ENCODE peak calls at places on chromosomes 16 and 17, in four cellular contexts. One of them, this sample, is unnamed.

GRCh38 chr17:32859857-32860525 is 16.9 kb downstream of the MYO1D start:
- DNase-seq in astrocyte: no peak
- DNase-seq in SK-N-SH: no peak
- DNase-seq in IMR-90: no peak
- DNase-seq in this sample: peak; percentile 92

GRCh38 chr16:88688013-88688778 is 1.9 kb upstream of the SNAI3 start:
- DNase-seq in SK-N-SH: peak; percentile 59
- DNase-seq in astrocyte: no peak
- DNase-seq in IMR-90: no peak
- DNase-seq in this sample: peak; percentile 34

GRCh38 chr17:29617125-29617480 is 5.6 kb downstream of the CORO6 start:
- DNase-seq in astrocyte: peak; percentile 55
- DNase-seq in SK-N-SH: peak; percentile 88
- DNase-seq in IMR-90: peak; percentile 38
- DNase-seq in this sample: peak; percentile 88

GRCh38 chr16:29857133-29857760 is 5.8 kb downstream of the CDIPT start:
- DNase-seq in astrocyte: peak; percentile 61
- DNase-seq in SK-N-SH: no peak
- DNase-seq in IMR-90: peak; percentile 46
- DNase-seq in this sample: no peak

GRCh38 chr16:27471661-27472060 is 69.7 kb downstream of the IL21R start:
- DNase-seq in SK-N-SH: no peak
- DNase-seq in astrocyte: no peak
- DNase-seq in IMR-90: no peak
- DNase-seq in this sample: no peak

GRCh38 chr16:19938536-19938935 is 53.9 kb upstream of the GPRC5B start:
- DNase-seq in IMR-90: no peak
- DNase-seq in astrocyte: no peak
- DNase-seq in SK-N-SH: no peak
- DNase-seq in this sample: no peak

GRCh38 chr17:60230358-60230757 is 80.6 kb downstream of the CA4 start:
- DNase-seq in IMR-90: peak; percentile 1
- DNase-seq in SK-N-SH: no peak
- DNase-seq in astrocyte: no peak
- DNase-seq in this sample: no peak

GRCh38 chr16:11232852-11233726 is 22.9 kb downstream of the SOCS1 start:
- DNase-seq in IMR-90: no peak
- DNase-seq in astrocyte: no peak
- DNase-seq in SK-N-SH: no peak
- DNase-seq in this sample: peak; percentile 35

GRCh38 chr16:77955127-77955526 is 67.2 kb upstream of the CLEC3A start:
- DNase-seq in IMR-90: no peak
- DNase-seq in astrocyte: no peak
- DNase-seq in SK-N-SH: no peak
- DNase-seq in this sample: peak; percentile 61

GRCh38 chr16:28937222-28937876 is 5.6 kb downstream of the CD19 start:
- DNase-seq in IMR-90: no peak
- DNase-seq in astrocyte: no peak
- DNase-seq in SK-N-SH: no peak
- DNase-seq in this sample: no peak

GRCh38 chr16:69720822-69721430 is 5.4 kb downstream of the NQO1 start:
- DNase-seq in astrocyte: no peak
- DNase-seq in SK-N-SH: no peak
- DNase-seq in IMR-90: no peak
- DNase-seq in this sample: no peak
- H3K36me3 ChIP-seq in astrocyte: peaks cover 11% of the 10 kb centered on the region
- H3K36me3 ChIP-seq in SK-N-SH: peaks cover 14% of the 10 kb centered on the region
- H3K36me3 ChIP-seq in IMR-90: peaks cover 30% of the 10 kb centered on the region
- H3K36me3 ChIP-seq in this sample: peaks cover 3% of the 10 kb centered on the region

GRCh38 chr16:63618896-63619295 is 1503.0 kb downstream of the CDH11 start:
- DNase-seq in astrocyte: no peak
- DNase-seq in IMR-90: no peak
- DNase-seq in SK-N-SH: no peak
- DNase-seq in this sample: no peak
- H3K9ac ChIP-seq in astrocyte: no peak overlapping the region
- H3K9ac ChIP-seq in IMR-90: no peak overlapping the region
- H3K9ac ChIP-seq in SK-N-SH: no peak overlapping the region
- H3K9ac ChIP-seq in this sample: no peak overlapping the region

GRCh38 chr17:55462234-55462633 is 40.6 kb upstream of the MMD start:
- DNase-seq in astrocyte: no peak
- DNase-seq in SK-N-SH: no peak
- DNase-seq in IMR-90: no peak
- DNase-seq in this sample: no peak

GRCh38 chr17:55462711-55463110 is 41.1 kb upstream of the MMD start:
- DNase-seq in SK-N-SH: no peak
- DNase-seq in astrocyte: peak; percentile 36
- DNase-seq in IMR-90: no peak
- DNase-seq in this sample: no peak

GRCh38 chr17:55463600-55463999 is 42.0 kb upstream of the MMD start:
- DNase-seq in SK-N-SH: no peak
- DNase-seq in IMR-90: no peak
- DNase-seq in astrocyte: no peak
- DNase-seq in this sample: no peak

DNA sequence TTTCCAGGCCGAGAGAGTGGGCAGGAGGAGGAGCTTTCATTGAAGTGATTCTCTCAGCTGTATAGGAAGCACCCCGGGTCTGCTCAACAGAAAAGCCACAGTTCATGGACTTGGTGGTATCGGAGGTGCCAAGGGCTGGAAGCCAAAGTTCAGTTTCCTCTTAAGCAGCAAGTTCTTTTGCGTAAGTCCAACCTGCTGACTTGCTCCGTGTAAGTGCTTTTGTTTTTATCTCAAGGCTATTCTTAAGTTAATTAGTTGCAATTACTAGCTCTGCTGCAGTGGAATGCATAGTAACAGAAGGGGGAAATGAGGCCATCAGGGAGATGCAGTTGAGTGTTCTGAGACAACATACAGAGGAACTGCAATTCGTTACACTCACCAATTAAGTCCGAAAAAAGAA is 44.6 kb downstream of the SMIM36 start:
- DNase-seq in IMR-90: no peak
- DNase-seq in SK-N-SH: no peak
- DNase-seq in astrocyte: no peak
- DNase-seq in this sample: peak; percentile 45
- H3K4me2 ChIP-seq in IMR-90: no peak overlapping the region
- H3K4me2 ChIP-seq in SK-N-SH: no peak overlapping the region
- H3K4me2 ChIP-seq in astrocyte: no peak overlapping the region
- H3K4me2 ChIP-seq in this sample: no peak overlapping the region

DNA sequence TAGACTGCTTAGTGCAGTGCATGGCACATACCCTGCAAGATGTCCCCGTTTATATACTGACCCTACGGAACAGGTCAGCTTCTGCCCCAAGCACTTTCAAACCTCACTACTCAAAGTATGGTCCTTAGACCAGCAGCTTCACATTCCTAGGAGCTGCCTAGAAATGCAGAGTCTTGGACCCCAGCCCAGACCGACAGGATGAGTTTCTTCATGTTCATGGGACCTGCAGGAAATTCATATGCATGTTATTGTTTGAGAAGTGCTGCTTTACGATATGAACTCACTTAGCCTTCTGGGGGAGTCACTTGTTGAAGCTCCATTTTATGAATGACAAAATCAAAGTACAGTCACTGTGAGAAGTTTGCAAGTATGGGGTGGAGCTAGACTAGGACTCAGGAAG is 82.6 kb downstream of the DYNLRB2 start:
- DNase-seq in astrocyte: peak; percentile 51
- DNase-seq in IMR-90: peak; percentile 64
- DNase-seq in SK-N-SH: no peak
- DNase-seq in this sample: no peak
- H3K36me3 ChIP-seq in astrocyte: no peaks in the 10 kb centered on the region
- H3K36me3 ChIP-seq in IMR-90: no peaks in the 10 kb centered on the region
- H3K36me3 ChIP-seq in SK-N-SH: no peaks in the 10 kb centered on the region
- H3K36me3 ChIP-seq in this sample: no peaks in the 10 kb centered on the region

GRCh38 chr17:21037117-21037803 is 5.6 kb downstream of the USP22 start:
- DNase-seq in SK-N-SH: no peak
- DNase-seq in astrocyte: no peak
- DNase-seq in IMR-90: no peak
- DNase-seq in this sample: no peak

GRCh38 chr17:21041753-21042433 is 918 bp downstream of the USP22 start:
- DNase-seq in IMR-90: peak; percentile 61
- DNase-seq in astrocyte: peak; percentile 57
- DNase-seq in SK-N-SH: peak; percentile 90
- DNase-seq in this sample: peak; percentile 96

GRCh38 chr17:21043296-21044232 is 753 bp upstream of the USP22 start:
- DNase-seq in IMR-90: peak; percentile 98
- DNase-seq in SK-N-SH: no peak
- DNase-seq in astrocyte: peak; percentile 94
- DNase-seq in this sample: peak; percentile 99

GRCh38 chr17:21042434-21043295 is at the start of gene USP22:
- DNase-seq in astrocyte: no peak
- DNase-seq in IMR-90: no peak
- DNase-seq in SK-N-SH: peak; percentile 92
- DNase-seq in this sample: peak; percentile 64

DNA sequence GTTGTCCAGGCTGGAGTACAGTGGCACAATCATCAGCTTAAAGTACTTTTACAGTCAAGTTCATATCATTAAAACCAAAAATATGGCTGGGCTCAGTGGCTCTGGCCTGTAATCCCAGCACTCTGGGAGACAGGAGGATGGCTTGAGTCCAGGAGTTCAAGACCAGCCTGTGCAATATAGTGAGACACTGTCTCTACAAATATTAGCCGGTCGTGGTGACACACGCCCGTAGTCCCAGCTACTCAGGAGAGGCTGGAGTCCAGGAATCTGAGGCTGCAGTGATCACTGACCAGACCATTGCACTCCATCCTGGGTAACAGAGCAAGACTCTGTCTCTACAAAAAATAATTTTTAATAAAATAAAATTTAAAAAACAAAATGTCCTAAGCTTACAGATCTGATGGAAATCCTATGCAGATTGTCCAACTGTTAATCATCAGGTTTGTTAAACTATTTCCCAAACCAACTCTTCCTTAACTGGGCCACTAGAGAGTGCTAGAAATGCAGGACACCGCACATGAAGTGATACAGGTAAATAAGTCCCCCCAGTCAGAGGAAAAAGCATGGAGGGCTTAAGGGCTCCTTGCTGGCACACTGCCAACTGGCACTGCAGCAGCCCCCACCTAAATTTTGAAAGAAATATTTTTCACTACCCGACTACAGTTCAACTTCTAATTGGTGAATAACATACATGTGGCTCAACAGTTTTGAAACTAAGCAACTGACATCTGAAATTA is 2.8 kb downstream of the USP22 start:
- DNase-seq in SK-N-SH: peak; percentile 48
- DNase-seq in astrocyte: peak; percentile 45
- DNase-seq in IMR-90: peak; percentile 56
- DNase-seq in this sample: peak; percentile 78
- H3K9ac ChIP-seq in SK-N-SH: peak overlapping the region; percentile 100
- H3K9ac ChIP-seq in astrocyte: peak overlapping the region; percentile 100
- H3K9ac ChIP-seq in IMR-90: peak overlapping the region; percentile 30
- H3K9ac ChIP-seq in this sample: peak overlapping the region; percentile 100

GRCh38 chr16:58417600-58417999 is 25.3 kb downstream of the GINS3 start:
- DNase-seq in SK-N-SH: peak; percentile 49
- DNase-seq in IMR-90: no peak
- DNase-seq in astrocyte: no peak
- DNase-seq in this sample: no peak

GRCh38 chr16:58411736-58412614 is 19.7 kb downstream of the GINS3 start:
- DNase-seq in SK-N-SH: peak; percentile 45
- DNase-seq in IMR-90: no peak
- DNase-seq in astrocyte: no peak
- DNase-seq in this sample: peak; percentile 30

GRCh38 chr16:58417035-58417434 is 24.8 kb downstream of the GINS3 start:
- DNase-seq in astrocyte: no peak
- DNase-seq in SK-N-SH: no peak
- DNase-seq in IMR-90: no peak
- DNase-seq in this sample: no peak

GRCh38 chr16:58413359-58413758 is 21.1 kb downstream of the GINS3 start:
- DNase-seq in astrocyte: no peak
- DNase-seq in IMR-90: no peak
- DNase-seq in SK-N-SH: peak; percentile 57
- DNase-seq in this sample: no peak

DNA sequence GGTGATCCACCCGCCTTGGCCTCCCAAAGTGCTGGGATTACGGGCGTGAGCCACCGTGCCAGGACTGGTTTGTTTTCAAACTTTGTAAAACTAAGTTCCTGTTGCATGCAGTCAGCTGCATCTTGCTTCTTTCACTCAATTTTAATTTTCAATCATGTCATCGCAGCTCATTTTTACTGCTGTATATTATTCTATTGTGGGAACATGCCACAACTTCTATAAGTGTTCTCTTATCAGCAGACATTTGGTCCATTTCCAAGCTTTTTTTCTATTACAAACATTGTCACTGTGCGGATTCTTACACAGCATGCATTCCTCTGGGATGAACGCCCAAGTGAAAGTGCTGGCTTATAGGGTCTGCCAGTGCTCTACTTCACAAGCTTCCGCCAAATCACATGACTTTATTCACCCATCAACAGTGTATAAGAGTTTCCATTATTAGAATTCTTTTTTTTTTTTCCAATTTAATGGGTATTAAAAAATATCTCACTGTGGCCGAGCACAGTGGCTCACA is 22.7 kb downstream of the GINS3 start:
- DNase-seq in astrocyte: peak; percentile 44
- DNase-seq in IMR-90: peak; percentile 29
- DNase-seq in SK-N-SH: no peak
- DNase-seq in this sample: no peak
- H3K4me2 ChIP-seq in astrocyte: no peak overlapping the region
- H3K4me2 ChIP-seq in IMR-90: no peak overlapping the region
- H3K4me2 ChIP-seq in SK-N-SH: no peak overlapping the region
- H3K4me2 ChIP-seq in this sample: no peak overlapping the region

GRCh38 chr16:85657996-85658395 is 30.8 kb downstream of the GINS2 start:
- DNase-seq in astrocyte: no peak
- DNase-seq in IMR-90: no peak
- DNase-seq in SK-N-SH: no peak
- DNase-seq in this sample: no peak
- H3K36me3 ChIP-seq in astrocyte: peaks cover 6% of the 10 kb centered on the region
- H3K36me3 ChIP-seq in IMR-90: peaks cover 72% of the 10 kb centered on the region
- H3K36me3 ChIP-seq in SK-N-SH: peaks cover 7% of the 10 kb centered on the region
- H3K36me3 ChIP-seq in this sample: peaks cover 12% of the 10 kb centered on the region

GRCh38 chr16:83051451-83051850 is 424.7 kb downstream of the CDH13 start:
- DNase-seq in SK-N-SH: no peak
- DNase-seq in IMR-90: no peak
- DNase-seq in astrocyte: no peak
- DNase-seq in this sample: no peak

GRCh38 chr16:83044589-83044988 is 417.8 kb downstream of the CDH13 start:
- DNase-seq in astrocyte: no peak
- DNase-seq in SK-N-SH: no peak
- DNase-seq in IMR-90: no peak
- DNase-seq in this sample: no peak

GRCh38 chr16:83045790-83046189 is 419.0 kb downstream of the CDH13 start:
- DNase-seq in SK-N-SH: no peak
- DNase-seq in astrocyte: no peak
- DNase-seq in IMR-90: no peak
- DNase-seq in this sample: no peak

GRCh38 chr16:83046664-83047063 is 419.9 kb downstream of the CDH13 start:
- DNase-seq in SK-N-SH: no peak
- DNase-seq in astrocyte: no peak
- DNase-seq in IMR-90: no peak
- DNase-seq in this sample: no peak
- H3K9ac ChIP-seq in SK-N-SH: no peak overlapping the region
- H3K9ac ChIP-seq in astrocyte: no peak overlapping the region
- H3K9ac ChIP-seq in IMR-90: no peak overlapping the region
- H3K9ac ChIP-seq in this sample: no peak overlapping the region